ENCODE peak calls at places on chromosome 15, in nine cellular contexts. One of them, this sample, is unnamed.

GRCh38 chr15:35936284-35936683 is 390.3 kb upstream of the DPH6 start:
- DNase-seq in lower leg skin: no peak
- DNase-seq in activated effector memory CD4-positive, alpha-beta T cell treated with Interleukin-2 at 50 U/mL for 16 hours: no peak
- DNase-seq in upper lobe of right lung: no peak
- DNase-seq in choroid plexus epithelial cell: no peak
- DNase-seq in HS-27A: no peak
- DNase-seq in activated T-cell treated with anti-CD3 and anti-CD28 coated beads for 4 hours: no peak
- DNase-seq in effector memory CD4-positive, alpha-beta T cell: no peak
- DNase-seq in mammary epithelial cell: no peak
- DNase-seq in this sample: no peak

GRCh38 chr15:74172751-74173544 is 562 bp upstream of the ISLR start:
- DNase-seq in lower leg skin: no peak
- DNase-seq in activated effector memory CD4-positive, alpha-beta T cell treated with Interleukin-2 at 50 U/mL for 16 hours: no peak
- DNase-seq in upper lobe of right lung: no peak
- DNase-seq in choroid plexus epithelial cell: peak
- DNase-seq in HS-27A: no peak
- DNase-seq in activated T-cell treated with anti-CD3 and anti-CD28 coated beads for 4 hours: no peak
- DNase-seq in effector memory CD4-positive, alpha-beta T cell: no peak
- DNase-seq in mammary epithelial cell: no peak
- DNase-seq in this sample: peak

GRCh38 chr15:45486317-45486716 is 36.2 kb downstream of the SLC30A4 start:
- DNase-seq in lower leg skin: no peak
- DNase-seq in activated effector memory CD4-positive, alpha-beta T cell treated with Interleukin-2 at 50 U/mL for 16 hours: no peak
- DNase-seq in upper lobe of right lung: no peak
- DNase-seq in choroid plexus epithelial cell: no peak
- DNase-seq in HS-27A: no peak
- DNase-seq in activated T-cell treated with anti-CD3 and anti-CD28 coated beads for 4 hours: no peak
- DNase-seq in effector memory CD4-positive, alpha-beta T cell: no peak
- DNase-seq in mammary epithelial cell: no peak
- DNase-seq in this sample: no peak

GRCh38 chr15:34773916-34774315 is 19.1 kb upstream of the GJD2 start:
- DNase-seq in lower leg skin: no peak
- DNase-seq in activated effector memory CD4-positive, alpha-beta T cell treated with Interleukin-2 at 50 U/mL for 16 hours: no peak
- DNase-seq in upper lobe of right lung: no peak
- DNase-seq in choroid plexus epithelial cell: no peak
- DNase-seq in HS-27A: no peak
- DNase-seq in activated T-cell treated with anti-CD3 and anti-CD28 coated beads for 4 hours: no peak
- DNase-seq in effector memory CD4-positive, alpha-beta T cell: no peak
- DNase-seq in mammary epithelial cell: no peak
- DNase-seq in this sample: no peak

GRCh38 chr15:70014860-70015490 is 82.7 kb downstream of the TLE3 start:
- DNase-seq in lower leg skin: no peak
- DNase-seq in activated effector memory CD4-positive, alpha-beta T cell treated with Interleukin-2 at 50 U/mL for 16 hours: no peak
- DNase-seq in upper lobe of right lung: peak
- DNase-seq in choroid plexus epithelial cell: no peak
- DNase-seq in HS-27A: no peak
- DNase-seq in activated T-cell treated with anti-CD3 and anti-CD28 coated beads for 4 hours: no peak
- DNase-seq in effector memory CD4-positive, alpha-beta T cell: no peak
- DNase-seq in mammary epithelial cell: no peak
- DNase-seq in this sample: no peak

GRCh38 chr15:46703352-46703861 is 1013.9 kb upstream of the SEMA6D start:
- DNase-seq in lower leg skin: no peak
- DNase-seq in activated effector memory CD4-positive, alpha-beta T cell treated with Interleukin-2 at 50 U/mL for 16 hours: no peak
- DNase-seq in upper lobe of right lung: no peak
- DNase-seq in choroid plexus epithelial cell: no peak
- DNase-seq in HS-27A: no peak
- DNase-seq in activated T-cell treated with anti-CD3 and anti-CD28 coated beads for 4 hours: no peak
- DNase-seq in effector memory CD4-positive, alpha-beta T cell: no peak
- DNase-seq in mammary epithelial cell: no peak
- DNase-seq in this sample: no peak

GRCh38 chr15:70480196-70480856 is 283.0 kb downstream of the UACA start:
- DNase-seq in lower leg skin: no peak
- DNase-seq in activated effector memory CD4-positive, alpha-beta T cell treated with Interleukin-2 at 50 U/mL for 16 hours: peak
- DNase-seq in upper lobe of right lung: no peak
- DNase-seq in choroid plexus epithelial cell: no peak
- DNase-seq in HS-27A: no peak
- DNase-seq in activated T-cell treated with anti-CD3 and anti-CD28 coated beads for 4 hours: peak
- DNase-seq in effector memory CD4-positive, alpha-beta T cell: peak
- DNase-seq in mammary epithelial cell: no peak
- DNase-seq in this sample: no peak

GRCh38 chr15:45795487-45796069 is 160.7 kb downstream of the SQOR start:
- DNase-seq in lower leg skin: no peak
- DNase-seq in activated effector memory CD4-positive, alpha-beta T cell treated with Interleukin-2 at 50 U/mL for 16 hours: no peak
- DNase-seq in upper lobe of right lung: no peak
- DNase-seq in choroid plexus epithelial cell: peak
- DNase-seq in HS-27A: peak
- DNase-seq in activated T-cell treated with anti-CD3 and anti-CD28 coated beads for 4 hours: no peak
- DNase-seq in effector memory CD4-positive, alpha-beta T cell: no peak
- DNase-seq in mammary epithelial cell: peak
- DNase-seq in this sample: peak

GRCh38 chr15:51547656-51548055 is 74.9 kb downstream of the DMXL2 start:
- DNase-seq in lower leg skin: no peak
- DNase-seq in activated effector memory CD4-positive, alpha-beta T cell treated with Interleukin-2 at 50 U/mL for 16 hours: no peak
- DNase-seq in upper lobe of right lung: no peak
- DNase-seq in choroid plexus epithelial cell: no peak
- DNase-seq in HS-27A: no peak
- DNase-seq in activated T-cell treated with anti-CD3 and anti-CD28 coated beads for 4 hours: no peak
- DNase-seq in effector memory CD4-positive, alpha-beta T cell: no peak
- DNase-seq in mammary epithelial cell: no peak
- DNase-seq in this sample: no peak

GRCh38 chr15:57677206-57677605 is 29.3 kb upstream of the POLR2M start:
- DNase-seq in lower leg skin: no peak
- DNase-seq in activated effector memory CD4-positive, alpha-beta T cell treated with Interleukin-2 at 50 U/mL for 16 hours: no peak
- DNase-seq in upper lobe of right lung: no peak
- DNase-seq in choroid plexus epithelial cell: no peak
- DNase-seq in HS-27A: no peak
- DNase-seq in activated T-cell treated with anti-CD3 and anti-CD28 coated beads for 4 hours: no peak
- DNase-seq in effector memory CD4-positive, alpha-beta T cell: no peak
- DNase-seq in mammary epithelial cell: no peak
- DNase-seq in this sample: no peak

This sample was measured in body of pancreas.